ENCODE peak calls at places on chromosome 12, in six cellular contexts. One of them, this sample, is unnamed.

GRCh38 chr12:108798551-108799221 is 58.7 kb downstream of the SSH1 start:
- DNase-seq in A549: no peak
- DNase-seq in GM12878: no peak
- DNase-seq in HepG2: no peak
- DNase-seq in K562: no peak
- DNase-seq in NB4: no peak
- DNase-seq in this sample: peak

GRCh38 chr12:6724409-6724797 is 557 bp downstream of the COPS7A start:
- DNase-seq in HepG2: peak
- DNase-seq in GM12878: no peak
- DNase-seq in K562: no peak
- DNase-seq in NB4: peak
- DNase-seq in A549: peak
- DNase-seq in this sample: no peak

GRCh38 chr12:6607751-6608591 is 792 bp upstream of the CHD4 start:
- DNase-seq in GM12878: peak
- DNase-seq in K562: peak
- DNase-seq in A549: peak
- DNase-seq in NB4: peak
- DNase-seq in HepG2: peak
- DNase-seq in this sample: peak

GRCh38 chr12:106081606-106082005 is 57.1 kb downstream of the NUAK1 start:
- DNase-seq in NB4: no peak
- DNase-seq in A549: no peak
- DNase-seq in HepG2: peak
- DNase-seq in K562: no peak
- DNase-seq in GM12878: no peak
- DNase-seq in this sample: no peak

GRCh38 chr12:58915634-58916033 is 4.7 kb downstream of the LRIG3 start:
- DNase-seq in HepG2: no peak
- DNase-seq in GM12878: no peak
- DNase-seq in NB4: no peak
- DNase-seq in K562: no peak
- DNase-seq in A549: no peak
- DNase-seq in this sample: peak

GRCh38 chr12:46832084-46832704 is 6.4 kb upstream of the SLC38A4 start:
- DNase-seq in GM12878: no peak
- DNase-seq in K562: no peak
- DNase-seq in A549: no peak
- DNase-seq in NB4: no peak
- DNase-seq in HepG2: no peak
- DNase-seq in this sample: no peak

GRCh38 chr12:57898308-57898970 is 42.9 kb upstream of the ATP23 start:
- DNase-seq in GM12878: peak
- DNase-seq in HepG2: no peak
- DNase-seq in K562: no peak
- DNase-seq in NB4: no peak
- DNase-seq in A549: no peak
- DNase-seq in this sample: peak

GRCh38 chr12:91920276-91920675 is 225.4 kb downstream of the BTG1 start:
- DNase-seq in NB4: peak
- DNase-seq in GM12878: no peak
- DNase-seq in HepG2: no peak
- DNase-seq in A549: no peak
- DNase-seq in K562: no peak
- DNase-seq in this sample: peak

GRCh38 chr12:31004666-31005065 is 69.0 kb upstream of the DDX11 start:
- DNase-seq in GM12878: no peak
- DNase-seq in HepG2: no peak
- DNase-seq in NB4: no peak
- DNase-seq in A549: no peak
- DNase-seq in K562: no peak
- DNase-seq in this sample: no peak

GRCh38 chr12:86945685-86946196 is 689.5 kb upstream of the MGAT4C start:
- DNase-seq in A549: no peak
- DNase-seq in HepG2: no peak
- DNase-seq in K562: no peak
- DNase-seq in GM12878: no peak
- DNase-seq in NB4: no peak
- DNase-seq in this sample: no peak

GRCh38 chr12:128276542-128276941 is 9.6 kb downstream of the TMEM132C start:
- DNase-seq in HepG2: no peak
- DNase-seq in A549: no peak
- DNase-seq in GM12878: no peak
- DNase-seq in NB4: no peak
- DNase-seq in K562: no peak
- DNase-seq in this sample: no peak

GRCh38 chr12:95859344-95859816 is 628 bp downstream of the SNRPF start:
- DNase-seq in HepG2: peak
- DNase-seq in K562: peak
- DNase-seq in NB4: peak
- DNase-seq in A549: peak
- DNase-seq in GM12878: no peak
- DNase-seq in this sample: no peak

GRCh38 chr12:71521125-71521524 is 81.5 kb downstream of the LGR5 start:
- DNase-seq in GM12878: no peak
- DNase-seq in A549: no peak
- DNase-seq in NB4: no peak
- DNase-seq in HepG2: no peak
- DNase-seq in K562: no peak
- DNase-seq in this sample: no peak

GRCh38 chr12:31959051-31959700 is at the start of gene RESF1:
- DNase-seq in K562: peak
- DNase-seq in GM12878: peak
- DNase-seq in HepG2: peak
- DNase-seq in NB4: peak
- DNase-seq in A549: peak
- DNase-seq in this sample: peak

GRCh38 chr12:104083769-104084475 is 19.6 kb downstream of the HCFC2 start:
- DNase-seq in A549: no peak
- DNase-seq in GM12878: peak
- DNase-seq in K562: no peak
- DNase-seq in NB4: no peak
- DNase-seq in HepG2: no peak
- DNase-seq in this sample: no peak

GRCh38 chr12:19967486-19967885 is 400.9 kb upstream of the PDE3A start:
- DNase-seq in GM12878: peak
- DNase-seq in A549: peak
- DNase-seq in NB4: peak
- DNase-seq in K562: no peak
- DNase-seq in HepG2: no peak
- DNase-seq in this sample: peak

GRCh38 chr12:110355080-110355479 is 48.4 kb downstream of the ANAPC7 start:
- DNase-seq in GM12878: no peak
- DNase-seq in A549: peak
- DNase-seq in HepG2: peak
- DNase-seq in NB4: peak
- DNase-seq in K562: peak
- DNase-seq in this sample: no peak

GRCh38 chr12:89433634-89434033 is 81.3 kb upstream of the DUSP6 start:
- DNase-seq in NB4: no peak
- DNase-seq in HepG2: no peak
- DNase-seq in A549: no peak
- DNase-seq in K562: no peak
- DNase-seq in GM12878: no peak
- DNase-seq in this sample: no peak

GRCh38 chr12:122195405-122195804 is 8.1 kb upstream of the B3GNT4 start:
- DNase-seq in NB4: no peak
- DNase-seq in HepG2: no peak
- DNase-seq in A549: no peak
- DNase-seq in K562: no peak
- DNase-seq in GM12878: no peak
- DNase-seq in this sample: no peak

GRCh38 chr12:88559772-88560171 is 20.5 kb downstream of the KITLG start:
- DNase-seq in NB4: no peak
- DNase-seq in GM12878: no peak
- DNase-seq in HepG2: no peak
- DNase-seq in K562: no peak
- DNase-seq in A549: peak
- DNase-seq in this sample: peak

GRCh38 chr12:50258167-50258551 is 25.2 kb downstream of the LIMA1 start:
- DNase-seq in GM12878: no peak
- DNase-seq in A549: peak
- DNase-seq in NB4: no peak
- DNase-seq in K562: no peak
- DNase-seq in HepG2: no peak
- DNase-seq in this sample: no peak

GRCh38 chr12:50261654-50262053 is 21.7 kb downstream of the LIMA1 start:
- DNase-seq in HepG2: no peak
- DNase-seq in GM12878: no peak
- DNase-seq in K562: no peak
- DNase-seq in NB4: no peak
- DNase-seq in A549: no peak
- DNase-seq in this sample: no peak

GRCh38 chr12:50257226-50258166 is 25.8 kb downstream of the LIMA1 start:
- DNase-seq in NB4: no peak
- DNase-seq in A549: peak
- DNase-seq in HepG2: no peak
- DNase-seq in GM12878: no peak
- DNase-seq in K562: no peak
- DNase-seq in this sample: peak

GRCh38 chr12:50252977-50253376 is 30.3 kb downstream of the LIMA1 start:
- DNase-seq in NB4: no peak
- DNase-seq in GM12878: no peak
- DNase-seq in K562: no peak
- DNase-seq in A549: no peak
- DNase-seq in HepG2: no peak
- DNase-seq in this sample: no peak

GRCh38 chr12:50256761-50257160 is 26.6 kb downstream of the LIMA1 start:
- DNase-seq in A549: no peak
- DNase-seq in HepG2: no peak
- DNase-seq in NB4: no peak
- DNase-seq in K562: no peak
- DNase-seq in GM12878: no peak
- DNase-seq in this sample: no peak
- TF ChIP-seq MYC in A549: no peak
- TF ChIP-seq MYC in HepG2: no peak
- TF ChIP-seq MYC in NB4: no peak
- TF ChIP-seq MYC in K562: no peak
- TF ChIP-seq MYC in GM12878: no peak
- TF ChIP-seq MYC in this sample: no peak

GRCh38 chr12:120961604-120962486 is 16.5 kb upstream of the HNF1A start:
- DNase-seq in GM12878: no peak
- DNase-seq in A549: peak
- DNase-seq in K562: no peak
- DNase-seq in NB4: no peak
- DNase-seq in HepG2: no peak
- DNase-seq in this sample: no peak
- TF ChIP-seq MYC in GM12878: no peak
- TF ChIP-seq MYC in A549: no peak
- TF ChIP-seq MYC in K562: no peak
- TF ChIP-seq MYC in NB4: no peak
- TF ChIP-seq MYC in HepG2: no peak
- TF ChIP-seq MYC in this sample: no peak

GRCh38 chr12:41205070-41205715 is 17.1 kb downstream of the PDZRN4 start:
- DNase-seq in NB4: no peak
- DNase-seq in HepG2: no peak
- DNase-seq in K562: no peak
- DNase-seq in A549: no peak
- DNase-seq in GM12878: no peak
- DNase-seq in this sample: peak
- TF ChIP-seq MYC in NB4: no peak
- TF ChIP-seq MYC in HepG2: no peak
- TF ChIP-seq MYC in K562: no peak
- TF ChIP-seq MYC in A549: no peak
- TF ChIP-seq MYC in GM12878: no peak
- TF ChIP-seq MYC in this sample: no peak

GRCh38 chr12:117212563-117213190 is 22.4 kb upstream of the FBXO21 start:
- DNase-seq in NB4: peak
- DNase-seq in A549: peak
- DNase-seq in GM12878: no peak
- DNase-seq in HepG2: peak
- DNase-seq in K562: peak
- DNase-seq in this sample: peak
- TF ChIP-seq MYC in NB4: no peak
- TF ChIP-seq MYC in A549: no peak
- TF ChIP-seq MYC in GM12878: no peak
- TF ChIP-seq MYC in HepG2: no peak
- TF ChIP-seq MYC in K562: no peak
- TF ChIP-seq MYC in this sample: no peak

GRCh38 chr12:130838284-130838950 is 633 bp downstream of the STX2 start:
- DNase-seq in NB4: peak
- DNase-seq in A549: peak
- DNase-seq in HepG2: peak
- DNase-seq in K562: peak
- DNase-seq in GM12878: no peak
- DNase-seq in this sample: peak
- TF ChIP-seq MYC in NB4: no peak
- TF ChIP-seq MYC in A549: no peak
- TF ChIP-seq MYC in HepG2: no peak
- TF ChIP-seq MYC in K562: peak
- TF ChIP-seq MYC in GM12878: no peak
- TF ChIP-seq MYC in this sample: no peak

GRCh38 chr12:4962539-4963486 is 53.1 kb downstream of the KCNA1 start:
- DNase-seq in K562: no peak
- DNase-seq in HepG2: no peak
- DNase-seq in NB4: peak
- DNase-seq in A549: no peak
- DNase-seq in GM12878: no peak
- DNase-seq in this sample: no peak
- TF ChIP-seq MYC in K562: no peak
- TF ChIP-seq MYC in HepG2: no peak
- TF ChIP-seq MYC in NB4: peak
- TF ChIP-seq MYC in A549: no peak
- TF ChIP-seq MYC in GM12878: no peak
- TF ChIP-seq MYC in this sample: no peak

DNA sequence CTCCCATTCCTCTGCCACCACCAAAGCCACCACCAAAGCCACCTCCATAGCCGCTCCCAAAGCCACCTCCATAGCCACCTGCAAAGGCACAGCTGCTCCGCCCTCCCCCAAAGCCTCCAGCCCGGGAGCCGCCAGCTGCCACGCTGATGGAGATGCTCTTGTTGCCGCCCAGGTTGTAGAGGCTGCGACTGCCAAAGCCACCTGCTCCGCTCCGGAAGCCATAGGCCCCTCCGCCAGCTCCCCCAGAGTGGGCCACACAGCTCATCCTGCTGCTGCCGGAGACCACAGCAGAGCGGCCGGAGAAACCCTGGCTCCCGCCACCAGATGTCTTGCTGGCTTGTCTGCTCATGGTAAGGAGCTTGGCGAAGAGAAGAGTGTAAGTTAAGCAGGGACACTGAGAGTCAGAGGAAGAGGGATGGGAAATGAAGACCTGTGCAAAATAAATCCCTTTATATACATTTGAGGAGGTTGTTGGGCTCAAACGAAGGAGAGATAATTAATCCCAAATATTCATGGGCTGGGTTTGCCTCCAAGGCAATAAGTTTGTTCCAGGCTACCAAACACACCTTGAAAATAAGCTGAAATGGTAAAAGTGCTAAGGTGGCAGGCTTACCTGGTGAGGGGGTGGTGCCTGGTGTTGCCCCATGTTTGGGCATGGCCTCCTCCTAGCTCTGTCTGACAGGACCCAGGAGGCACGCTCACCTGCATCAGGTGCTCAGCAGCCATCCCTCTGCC is at the start of gene KRT3:
- DNase-seq in A549: no peak
- DNase-seq in HepG2: no peak
- DNase-seq in NB4: no peak
- DNase-seq in GM12878: no peak
- DNase-seq in K562: no peak
- DNase-seq in this sample: no peak
- TF ChIP-seq MYC in A549: no peak
- TF ChIP-seq MYC in HepG2: no peak
- TF ChIP-seq MYC in NB4: no peak
- TF ChIP-seq MYC in GM12878: no peak
- TF ChIP-seq MYC in K562: no peak
- TF ChIP-seq MYC in this sample: no peak

This sample was measured in endothelial cell of umbilical vein.